ENCODE peak calls at places on chromosomes 3 and 15, in ten cellular contexts. O is NCI-H187; B is cardiac muscle cell; J is EL; G is stimulated activated CD8-positive, alpha-beta memory T cell treated with anti-CD3 and anti-CD28 coated beads, Interleukin-7, amount 100 ng/mL, for 1 hour; Z is fibroblast of gingiva; M is AG08396; X is Ammon's horn; F is BJ; H is NCI-H1105 treated with DMSO at 0.1 percent for 48 hours. D is an unnamed sample.

GRCh38 chr3:126663750-126664149 is 8.8 kb upstream of the TXNRD3 start:
- DNase-seq in B (no peak), H (no peak), F (no peak), G (no peak), Z (no peak), O (no peak), X (no peak), M (no peak), J (no peak), D (no peak)

GRCh38 chr3:171980578-171981270 is 58.7 kb upstream of the FNDC3B start:
- DNase-seq in G (no peak), M (no peak), X (no peak), F (no peak), O (no peak), H (no peak), Z (no peak), J (no peak), B (no peak), D (no peak)

GRCh38 chr3:105537371-105538075 is 170.8 kb downstream of the ALCAM start:
- DNase-seq in O (no peak), M (no peak), B (no peak), F (no peak), H (no peak), J (peak), G (no peak), X (no peak), Z (peak), D (no peak)

GRCh38 chr3:100335137-100335833 is 728 bp downstream of the NIT2 start:
- DNase-seq in G (no peak), B (no peak), Z (no peak), J (peak), H (no peak), M (peak), X (peak), O (peak), F (no peak), D (no peak)

GRCh38 chr3:104291878-104292277 is 1074.8 kb upstream of the ALCAM start:
- DNase-seq in O (no peak), J (peak), Z (no peak), H (no peak), B (peak), F (no peak), M (no peak), X (peak), G (no peak), D (no peak)

GRCh38 chr3:112327371-112327951 is 5.5 kb upstream of the CD200 start:
- DNase-seq in X (peak), O (no peak), G (no peak), F (no peak), Z (peak), B (peak), M (peak), H (peak), J (peak), D (no peak)

GRCh38 chr3:24598691-24599090 is 104.0 kb upstream of the THRB start:
- DNase-seq in G (no peak), B (no peak), O (no peak), H (no peak), Z (no peak), F (no peak), J (peak), X (no peak), M (no peak), D (no peak)

GRCh38 chr15:78060232-78060631 is 17.3 kb downstream of the TBC1D2B start:
- DNase-seq in B (no peak), F (no peak), O (no peak), G (no peak), H (no peak), X (no peak), Z (no peak), J (no peak), M (no peak), D (no peak)

GRCh38 chr15:98147415-98147814 is 186.9 kb downstream of the ARRDC4 start:
- DNase-seq in H (no peak), G (no peak), O (no peak), Z (no peak), M (no peak), X (no peak), B (no peak), F (no peak), J (no peak), D (no peak)

GRCh38 chr3:84600703-84601225 is 358.0 kb upstream of the CADM2 start:
- DNase-seq in B (no peak), F (no peak), J (no peak), O (no peak), M (no peak), G (no peak), H (no peak), Z (no peak), X (no peak), D (no peak)

GRCh38 chr15:101255615-101256350 is 3.9 kb upstream of the CHSY1 start:
- DNase-seq in J (no peak), H (peak), G (no peak), B (peak), O (no peak), F (no peak), Z (no peak), M (peak), X (no peak), D (no peak)

GRCh38 chr3:194104041-194104751 is 31.8 kb upstream of the HES1 start:
- DNase-seq in J (no peak), M (no peak), H (peak), F (no peak), B (no peak), X (no peak), G (no peak), O (no peak), Z (no peak), D (no peak)

GRCh38 chr15:62594017-62594416 is 428.9 kb upstream of the C2CD4B start:
- DNase-seq in X (no peak), O (no peak), G (no peak), H (no peak), Z (no peak), B (no peak), M (no peak), J (no peak), F (no peak), D (no peak)

GRCh38 chr3:30779686-30780287 is 114.7 kb downstream of the GADL1 start:
- DNase-seq in Z (peak), M (peak), F (no peak), X (no peak), H (no peak), O (no peak), G (no peak), J (peak), B (peak), D (no peak)

D was measured in left lung.